ENCODE peak calls at places on chromosomes 2 and 18, in eight cellular contexts. I is transverse colon, R is stomach, Y is A549, O is H1, C is upper lobe of left lung, S is ovary, U is SK-N-SH. W is an unnamed sample.

GRCh38 chr2:9565436-9566153 is 10.0 kb upstream of the ADAM17 start:
- DNase-seq in U (no peak), I (peak), R (peak), S (peak), C (peak), Y (peak), O (no peak), W (peak)

GRCh38 chr2:143803936-143804335 is 674.7 kb downstream of the ARHGAP15 start:
- DNase-seq in I (no peak), Y (no peak), U (no peak), C (no peak), O (no peak), S (no peak), R (no peak), W (no peak)

GRCh38 chr2:64789466-64790320 is 136.0 kb upstream of the SERTAD2 start:
- DNase-seq in O (no peak), U (no peak), S (no peak), Y (no peak), R (no peak), C (no peak), I (no peak), W (no peak)

GRCh38 chr2:235740821-235741220 is 247.0 kb downstream of the AGAP1 start:
- DNase-seq in C (no peak), S (no peak), R (no peak), U (peak), I (peak), O (peak), Y (peak), W (no peak)

GRCh38 chr2:76749858-76750257 is 772.3 kb downstream of the LRRTM4 start:
- DNase-seq in C (no peak), S (no peak), I (no peak), O (no peak), U (no peak), R (no peak), Y (no peak), W (no peak)

GRCh38 chr2:95301876-95302641 is 4.9 kb downstream of the KCNIP3 start:
- DNase-seq in O (no peak), Y (no peak), C (no peak), R (no peak), I (no peak), S (no peak), U (no peak), W (no peak)

GRCh38 chr2:237723613-237724012 is 75.0 kb upstream of the RBM44 start:
- DNase-seq in O (no peak), Y (peak), I (peak), U (peak), R (peak), S (no peak), C (no peak), W (no peak)

GRCh38 chr2:171227066-171227782 is 66.5 kb upstream of the TLK1 start:
- DNase-seq in R (no peak), O (no peak), U (no peak), I (no peak), C (no peak), S (no peak), Y (no peak), W (no peak)

GRCh38 chr2:219627105-219628100 is at the start of gene SLC4A3:
- DNase-seq in U (peak), Y (peak), R (peak), O (peak), S (peak), C (no peak), I (no peak), W (no peak)

GRCh38 chr2:187118331-187119099 is 269.5 kb upstream of the ZSWIM2 start:
- DNase-seq in U (no peak), Y (no peak), I (no peak), R (no peak), C (no peak), S (no peak), O (no peak), W (no peak)

GRCh38 chr2:27960237-27960912 is 69.8 kb downstream of the BABAM2 start:
- DNase-seq in U (no peak), O (no peak), I (no peak), Y (no peak), C (no peak), S (no peak), R (no peak), W (no peak)

GRCh38 chr2:27964067-27964466 is 73.5 kb downstream of the BABAM2 start:
- DNase-seq in U (no peak), S (no peak), R (no peak), C (no peak), Y (no peak), O (no peak), I (no peak), W (no peak)

GRCh38 chr2:27959496-27959895 is 69.0 kb downstream of the BABAM2 start:
- DNase-seq in C (peak), I (peak), O (no peak), R (no peak), S (peak), Y (peak), U (no peak), W (peak)

GRCh38 chr2:27963454-27963853 is 72.9 kb downstream of the BABAM2 start:
- DNase-seq in I (no peak), S (no peak), O (no peak), U (no peak), C (no peak), Y (no peak), R (no peak), W (no peak)

GRCh38 chr2:27961997-27962396 is 71.5 kb downstream of the BABAM2 start:
- DNase-seq in I (no peak), C (no peak), U (no peak), S (no peak), O (no peak), Y (no peak), R (no peak), W (no peak)
- TF ChIP-seq EP300 in I (no peak), C (no peak), U (no peak), S (no peak), O (no peak), Y (no peak), R (no peak), W (no peak)

GRCh38 chr2:26515771-26516170 is 37.8 kb upstream of the OTOF start:
- DNase-seq in R (no peak), U (no peak), S (no peak), Y (no peak), I (no peak), C (no peak), O (no peak), W (no peak)
- TF ChIP-seq EP300 in R (no peak), U (no peak), S (no peak), Y (no peak), I (no peak), C (no peak), O (no peak), W (no peak)

DNA sequence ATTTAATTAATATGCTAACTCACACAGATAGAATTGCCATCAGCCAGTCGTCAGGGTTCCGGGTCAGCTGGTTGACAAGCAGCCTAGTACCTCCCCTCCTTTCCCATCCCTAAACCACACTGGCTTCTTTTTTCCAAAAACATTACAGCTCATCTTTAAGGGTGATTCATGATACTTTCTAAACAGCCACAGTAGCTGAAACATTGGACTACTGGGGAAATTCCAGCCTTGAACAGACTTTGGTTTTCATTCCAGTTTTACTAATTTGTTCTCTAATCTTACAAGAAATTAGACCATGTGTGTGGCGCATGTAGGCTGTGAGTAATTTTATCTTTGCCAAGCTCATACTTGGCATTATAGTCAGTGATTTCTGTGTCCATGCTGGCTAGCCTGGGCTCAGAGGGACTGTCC is 110.8 kb downstream of the FMNL2 start:
- DNase-seq in S (no peak), R (no peak), U (no peak), Y (peak), C (no peak), O (no peak), I (no peak), W (peak)
- TF ChIP-seq EP300 in S (no peak), R (no peak), U (no peak), Y (no peak), C (no peak), O (no peak), I (no peak), W (peak)

DNA sequence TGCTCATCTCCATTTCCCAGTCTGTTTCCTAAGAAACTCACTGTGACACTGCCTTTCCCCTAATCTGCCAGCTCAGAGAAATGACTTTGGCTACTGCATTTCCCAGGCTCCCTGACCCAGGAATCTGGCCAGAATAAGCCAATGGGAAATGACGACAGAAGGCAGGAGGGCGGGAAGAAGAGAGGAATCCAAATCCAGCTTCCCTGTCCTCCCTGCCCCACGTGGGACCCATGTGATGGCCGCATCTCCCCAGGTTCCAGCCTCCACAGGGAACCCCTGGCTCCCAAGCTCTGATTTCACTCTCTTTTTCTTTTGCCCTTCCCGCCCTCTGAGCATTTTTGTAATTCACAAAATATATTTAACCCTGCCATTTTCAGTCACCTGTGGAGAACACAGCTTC is 37.8 kb upstream of the RAB12 start:
- DNase-seq in R (no peak), C (no peak), I (no peak), Y (no peak), U (no peak), S (no peak), O (no peak), W (no peak)
- TF ChIP-seq EP300 in R (no peak), C (no peak), I (no peak), Y (no peak), U (no peak), S (no peak), O (no peak), W (no peak)

GRCh38 chr2:193868833-193869232 is 1674.1 kb upstream of the TMEFF2 start:
- DNase-seq in S (no peak), R (no peak), I (no peak), O (no peak), U (no peak), C (no peak), Y (no peak), W (no peak)
- TF ChIP-seq EP300 in S (no peak), R (no peak), I (no peak), O (no peak), U (no peak), C (no peak), Y (no peak), W (no peak)

DNA sequence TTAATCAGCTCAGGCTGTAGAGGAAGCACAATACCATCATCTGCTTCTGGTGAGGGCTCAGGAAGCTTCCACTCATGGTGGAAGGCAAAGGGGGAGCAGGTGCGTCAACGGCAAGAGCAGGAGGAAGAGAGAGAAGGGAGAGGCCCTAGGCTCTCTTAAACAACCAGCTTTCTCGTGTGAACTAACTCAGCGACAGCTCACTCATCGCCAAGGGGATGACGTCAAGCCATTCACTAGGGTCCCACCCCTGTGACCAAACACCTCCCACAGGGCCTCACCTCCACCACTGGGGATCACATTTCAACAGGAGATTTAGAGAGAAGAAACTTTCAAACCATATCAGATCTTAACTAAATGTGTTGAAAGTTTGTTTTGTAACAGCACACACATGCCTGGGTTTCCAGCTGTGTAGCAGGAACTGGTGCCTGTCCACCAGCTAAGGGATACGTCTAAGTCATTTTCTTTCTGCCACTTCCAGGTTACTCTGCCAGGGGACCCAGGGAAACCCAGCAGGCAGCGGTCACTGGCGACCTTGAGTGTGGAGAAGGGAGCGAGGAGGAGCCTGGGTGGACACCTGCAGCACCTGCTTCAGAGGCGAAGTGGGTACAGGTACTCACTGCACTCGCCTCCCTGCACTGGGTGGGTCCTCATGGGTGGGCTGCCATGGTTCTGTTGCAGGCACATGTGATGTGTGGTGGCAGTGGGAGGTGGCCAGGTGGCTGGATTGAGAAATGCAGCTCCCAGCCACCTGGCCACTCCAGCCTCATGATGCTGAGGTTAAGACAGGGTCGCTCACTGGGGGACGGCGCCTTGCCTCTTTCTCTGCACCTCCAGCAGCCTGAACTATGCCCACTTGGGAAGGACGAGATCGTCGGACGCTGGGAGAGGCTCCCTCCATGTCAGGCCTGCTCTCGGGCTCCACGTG is 8.4 kb upstream of the GPC1 start:
- DNase-seq in R (peak), C (peak), U (no peak), S (peak), O (no peak), I (no peak), Y (no peak), W (no peak)
- TF ChIP-seq EP300 in R (no peak), C (no peak), U (no peak), S (no peak), O (no peak), I (no peak), Y (no peak), W (no peak)

DNA sequence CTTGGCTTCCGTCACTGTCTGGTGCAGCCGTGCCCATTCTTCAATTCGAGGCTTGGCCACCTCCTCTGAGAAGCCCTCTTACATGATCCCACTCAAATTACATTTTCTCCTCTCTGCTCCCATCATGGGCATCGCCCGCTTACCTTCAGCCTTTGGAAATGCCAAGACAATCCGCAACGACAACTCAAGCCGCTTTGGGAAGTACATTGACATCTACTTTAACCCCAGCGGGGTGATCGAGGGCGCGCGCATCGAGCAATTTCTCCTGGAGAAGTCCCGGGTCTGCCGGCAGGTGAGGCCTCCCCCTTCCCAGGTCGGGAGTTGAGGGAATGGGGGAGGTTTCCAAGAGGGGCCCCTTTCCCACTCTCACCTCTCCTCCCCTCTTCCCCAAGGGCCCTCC is 38.3 kb downstream of the MYO7B start:
- DNase-seq in O (peak), Y (no peak), I (no peak), C (no peak), S (no peak), U (no peak), R (peak), W (no peak)
- TF ChIP-seq EP300 in O (no peak), Y (no peak), I (no peak), C (no peak), S (no peak), U (no peak), R (no peak), W (no peak)

GRCh38 chr2:43370146-43370545 is 143.7 kb upstream of the ZFP36L2 start:
- DNase-seq in S (no peak), R (no peak), U (no peak), C (no peak), Y (no peak), I (peak), O (no peak), W (no peak)
- TF ChIP-seq EP300 in S (no peak), R (no peak), U (no peak), C (no peak), Y (no peak), I (no peak), O (no peak), W (no peak)

GRCh38 chr18:63236417-63236816 is 83.2 kb downstream of the BCL2 start:
- DNase-seq in O (no peak), C (peak), S (no peak), I (no peak), U (no peak), Y (no peak), R (no peak), W (no peak)

GRCh38 chr18:63237486-63237885 is 82.1 kb downstream of the BCL2 start:
- DNase-seq in S (no peak), U (no peak), R (no peak), C (no peak), I (no peak), Y (no peak), O (no peak), W (no peak)

GRCh38 chr18:63238711-63239110 is 80.9 kb downstream of the BCL2 start:
- DNase-seq in R (no peak), U (no peak), C (no peak), O (peak), S (no peak), I (no peak), Y (no peak), W (no peak)

GRCh38 chr18:63236990-63237389 is 82.6 kb downstream of the BCL2 start:
- DNase-seq in R (no peak), I (peak), O (no peak), S (peak), Y (no peak), C (no peak), U (no peak), W (peak)

DNA sequence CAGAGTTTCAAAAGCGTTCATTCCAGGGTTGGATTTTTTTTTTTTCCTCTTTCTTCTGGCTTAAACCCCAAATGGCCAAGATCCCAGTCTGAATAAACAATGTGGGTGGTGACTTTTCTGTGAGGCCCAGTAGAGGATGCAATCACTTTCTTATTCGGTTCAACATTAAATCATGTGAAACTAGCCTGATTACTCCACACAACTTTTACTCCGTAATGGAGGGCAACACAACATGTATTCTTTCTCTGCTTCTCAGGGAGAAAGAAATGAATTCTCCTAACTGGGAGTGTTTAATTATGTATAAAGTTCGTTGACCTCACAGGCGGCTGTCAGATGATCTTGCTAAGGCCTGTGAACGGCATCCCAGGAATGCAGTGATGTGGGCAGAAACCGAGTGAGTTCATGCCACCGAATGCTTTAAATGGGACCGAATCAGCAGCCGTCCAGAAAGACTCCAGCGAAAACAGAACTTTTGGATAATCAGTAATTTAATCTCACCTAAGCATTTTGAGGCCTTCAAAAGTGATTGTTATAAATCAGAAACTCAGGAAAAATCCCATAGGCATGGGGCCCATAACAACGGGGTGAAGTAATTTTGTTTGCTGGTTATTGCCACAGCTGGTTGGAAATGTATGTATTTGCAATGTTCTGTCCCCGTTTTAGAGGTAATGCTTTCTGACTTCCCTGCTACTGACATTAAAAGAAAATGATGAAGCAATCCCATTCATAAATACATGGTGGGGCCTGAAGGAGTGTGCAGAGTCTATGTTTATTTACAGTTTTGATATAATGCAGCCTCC is 81.5 kb downstream of the BCL2 start:
- DNase-seq in U (no peak), Y (peak), C (peak), O (no peak), I (peak), S (no peak), R (no peak), W (no peak)
- TF ChIP-seq EP300 in U (no peak), Y (no peak), C (no peak), O (no peak), I (no peak), S (no peak), R (no peak), W (peak)